ENCODE peak calls at places on chromosome 21, in six cellular contexts. T is upper lobe of right lung, Q is cardiac muscle cell, B is stomach, S is choroid plexus epithelial cell, R is epithelial cell of esophagus. P is an unnamed sample.
A peak's percentile ranks its signal among the peaks of the same experiment; 100 is the strongest.

GRCh38 chr21:45363921-45364463 is 41.0 kb upstream of the COL18A1 start:
- DNase-seq in R (peak; percentile 89), B (peak; percentile 74), Q (no peak), S (peak; percentile 97), T (no peak), P (peak; percentile 88)

GRCh38 chr21:29342394-29342957 is 43.8 kb downstream of the BACH1 start:
- DNase-seq in B (no peak), Q (no peak), T (no peak), R (peak; percentile 93), S (peak; percentile 98), P (peak; percentile 95)

GRCh38 chr21:45074818-45075605 is 632 bp downstream of the ADARB1 start:
- DNase-seq in T (peak; percentile 70), Q (peak; percentile 65), R (peak; percentile 50), B (peak; percentile 26), S (no peak), P (peak; percentile 37)

GRCh38 chr21:35428489-35428888 is 379.4 kb upstream of the RUNX1 start:
- DNase-seq in Q (peak; percentile 69), S (peak; percentile 66), B (no peak), T (peak; percentile 69), R (no peak), P (no peak)

GRCh38 chr21:15197696-15198095 is 132.9 kb upstream of the NRIP1 start:
- DNase-seq in B (no peak), T (no peak), Q (no peak), R (no peak), S (no peak), P (no peak)

GRCh38 chr21:35367558-35367957 is 318.5 kb upstream of the RUNX1 start:
- DNase-seq in S (no peak), R (peak; percentile 39), Q (no peak), T (no peak), B (no peak), P (no peak)

GRCh38 chr21:29053011-29053553 is 20.4 kb downstream of the CCT8 start:
- DNase-seq in S (no peak), Q (no peak), B (no peak), R (no peak), T (no peak), P (no peak)

GRCh38 chr21:15422761-15423160 is 307.0 kb upstream of the USP25 start:
- DNase-seq in R (peak; percentile 85), T (no peak), S (peak; percentile 92), Q (no peak), B (no peak), P (peak; percentile 96)

GRCh38 chr21:44947111-44947929 is 7.5 kb downstream of the SLX9 start:
- DNase-seq in Q (no peak), R (peak; percentile 67), B (no peak), S (no peak), T (peak; percentile 53), P (no peak)

GRCh38 chr21:38505654-38506523 is 7.6 kb upstream of the ERG start:
- DNase-seq in R (peak; percentile 81), Q (peak; percentile 75), B (no peak), T (no peak), S (peak; percentile 89), P (peak; percentile 77)

GRCh38 chr21:37878946-37879660 is 37.2 kb downstream of the KCNJ6 start:
- DNase-seq in Q (no peak), S (peak; percentile 95), R (peak; percentile 99), B (no peak), T (no peak), P (peak; percentile 95)

GRCh38 chr21:25039461-25040380 is 567.6 kb downstream of the MRPL39 start:
- DNase-seq in Q (peak; percentile 27), B (no peak), R (no peak), T (no peak), S (peak; percentile 7), P (no peak)

GRCh38 chr21:45135868-45136267 is 61.5 kb downstream of the ADARB1 start:
- DNase-seq in Q (no peak), B (no peak), S (no peak), T (no peak), R (no peak), P (no peak)

GRCh38 chr21:14900611-14901010 is 164.2 kb downstream of the NRIP1 start:
- DNase-seq in S (peak; percentile 62), B (no peak), T (no peak), Q (no peak), R (peak; percentile 39), P (peak; percentile 51)

GRCh38 chr21:31364265-31364945 is 20.3 kb upstream of the TIAM1 start:
- DNase-seq in S (no peak), R (no peak), B (no peak), Q (no peak), T (no peak), P (no peak)

GRCh38 chr21:16192900-16193299 is 463.1 kb downstream of the USP25 start:
- DNase-seq in R (peak; percentile 94), B (no peak), T (no peak), S (peak; percentile 57), Q (no peak), P (peak; percentile 95)

GRCh38 chr21:16821588-16821987 is 691.3 kb upstream of the CXADR start:
- DNase-seq in T (no peak), R (no peak), S (peak; percentile 59), B (no peak), Q (no peak), P (no peak)

GRCh38 chr21:30502041-30502440 is at the start of gene KRTAP19-5:
- DNase-seq in B (no peak), R (no peak), T (no peak), S (no peak), Q (no peak), P (no peak)

GRCh38 chr21:45306832-45307571 is 19.3 kb upstream of the POFUT2 start:
- DNase-seq in Q (no peak), B (peak; percentile 51), S (peak; percentile 85), T (peak; percentile 87), R (no peak), P (no peak)

GRCh38 chr21:36544545-36544944 is 64.6 kb upstream of the CLDN14 start:
- DNase-seq in S (no peak), R (no peak), Q (no peak), T (no peak), B (no peak), P (no peak)

GRCh38 chr21:36540700-36541099 is 60.8 kb upstream of the CLDN14 start:
- DNase-seq in B (no peak), R (no peak), S (no peak), T (no peak), Q (no peak), P (no peak)

GRCh38 chr21:36541721-36542139 is 61.8 kb upstream of the CLDN14 start:
- DNase-seq in T (no peak), S (no peak), Q (no peak), R (no peak), B (no peak), P (no peak)

GRCh38 chr21:36543924-36544323 is 64.0 kb upstream of the CLDN14 start:
- DNase-seq in Q (no peak), T (no peak), S (no peak), B (no peak), R (no peak), P (no peak)

DNA sequence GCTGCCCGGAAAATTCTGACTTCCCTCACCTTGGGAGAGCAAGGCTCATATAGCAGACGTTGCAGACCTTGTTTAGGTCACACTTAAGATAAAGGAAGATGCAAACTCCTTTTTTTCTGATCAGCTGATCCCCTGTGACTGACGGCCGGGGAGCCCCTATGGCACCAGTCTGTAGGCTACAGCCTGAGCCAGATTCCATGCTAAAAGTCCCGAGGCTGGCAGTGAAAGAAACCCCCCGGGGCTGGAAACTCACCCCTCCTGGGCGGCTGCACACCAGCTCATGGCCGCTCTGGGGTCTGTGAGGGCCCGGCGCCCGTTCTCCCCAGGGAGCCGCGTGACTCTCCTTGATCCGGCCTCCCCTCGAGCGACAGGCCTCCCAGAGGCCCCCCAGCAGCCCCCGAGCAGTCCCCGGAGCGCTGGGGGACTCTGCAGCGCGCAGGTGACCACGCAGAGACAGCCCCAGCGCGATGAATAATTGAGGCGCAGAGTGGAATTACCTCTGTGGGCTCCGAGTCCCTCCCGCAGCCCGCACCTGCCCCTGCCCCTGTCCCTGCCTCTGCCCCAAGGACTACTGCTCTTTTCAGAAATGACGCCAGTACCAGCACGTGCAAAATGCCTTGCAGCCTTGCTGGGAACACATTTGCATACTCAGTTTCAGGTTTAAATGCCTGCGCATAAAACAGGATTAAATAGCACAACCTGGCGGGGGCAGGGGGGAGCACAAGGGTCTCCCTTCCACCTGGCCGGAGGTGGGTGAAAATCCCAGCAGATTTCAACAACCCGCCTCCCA is 62.6 kb upstream of the CLDN14 start:
- DNase-seq in B (peak; percentile 47), T (no peak), R (peak; percentile 9), Q (peak; percentile 27), S (peak; percentile 3), P (peak; percentile 3)
- H3K4me3 ChIP-seq in B (no peak overlapping the region), T (no peak overlapping the region), R (no peak overlapping the region), Q (no peak overlapping the region), S (no peak overlapping the region), P (no peak overlapping the region)

DNA sequence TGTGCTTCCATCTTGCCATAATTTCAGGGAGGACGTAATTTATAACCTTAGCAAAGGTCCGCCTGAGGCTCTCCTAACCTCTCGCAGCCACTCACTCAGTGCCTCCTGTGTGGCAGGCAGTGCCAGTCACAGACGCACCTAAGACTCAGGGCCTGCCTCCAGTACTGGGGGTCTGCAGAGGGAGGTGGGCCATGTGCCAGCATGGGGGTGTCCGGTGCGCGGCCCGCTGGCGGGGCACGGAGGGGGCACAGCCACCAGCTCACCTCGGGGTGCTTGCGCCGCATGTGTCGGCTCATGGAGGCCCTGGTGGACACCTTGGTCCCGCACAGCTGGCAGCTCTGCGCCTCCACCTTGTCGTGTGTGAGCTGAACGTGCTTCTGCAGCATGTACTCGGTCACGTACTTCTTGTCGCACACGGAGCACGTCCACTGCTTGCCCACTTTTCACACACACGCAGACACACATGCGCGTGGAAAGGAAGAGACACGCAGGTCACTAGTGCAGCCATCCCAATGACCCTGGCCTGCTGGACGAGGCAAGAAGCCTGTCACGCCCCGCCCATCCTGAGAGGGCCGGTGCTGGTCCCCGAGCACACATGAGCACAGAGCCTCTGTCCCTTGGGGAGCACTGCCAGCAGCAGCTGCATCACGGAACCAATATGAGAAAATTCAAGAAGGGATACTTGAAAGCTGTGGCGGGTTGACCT is 43.2 kb upstream of the RIPK4 start:
- DNase-seq in B (no peak), T (no peak), Q (no peak), R (no peak), S (no peak), P (no peak)
- TF ChIP-seq CTCF in B (no peak), T (no peak), Q (no peak), R (no peak), S (no peak), P (no peak)

DNA sequence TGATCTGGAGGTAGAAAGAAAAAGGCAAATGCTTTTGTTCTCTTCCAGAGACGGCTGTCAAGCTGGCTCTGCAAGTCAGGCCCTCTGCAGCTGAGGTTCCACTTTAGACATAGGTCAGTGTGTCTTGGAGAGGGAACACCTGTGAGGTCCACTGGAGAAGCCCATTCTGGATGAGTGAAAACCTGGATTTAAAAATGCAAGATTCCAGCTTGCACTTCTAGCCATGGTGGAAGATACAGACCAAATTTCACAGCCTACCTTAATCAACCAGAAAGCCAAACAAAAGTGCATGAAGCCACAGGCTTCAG is 35.0 kb downstream of the AGPAT3 start:
- DNase-seq in Q (no peak), S (no peak), B (no peak), T (no peak), R (no peak), P (no peak)
- H3K4me3 ChIP-seq in Q (no peak overlapping the region), S (no peak overlapping the region), B (no peak overlapping the region), T (no peak overlapping the region), R (no peak overlapping the region), P (no peak overlapping the region)

DNA sequence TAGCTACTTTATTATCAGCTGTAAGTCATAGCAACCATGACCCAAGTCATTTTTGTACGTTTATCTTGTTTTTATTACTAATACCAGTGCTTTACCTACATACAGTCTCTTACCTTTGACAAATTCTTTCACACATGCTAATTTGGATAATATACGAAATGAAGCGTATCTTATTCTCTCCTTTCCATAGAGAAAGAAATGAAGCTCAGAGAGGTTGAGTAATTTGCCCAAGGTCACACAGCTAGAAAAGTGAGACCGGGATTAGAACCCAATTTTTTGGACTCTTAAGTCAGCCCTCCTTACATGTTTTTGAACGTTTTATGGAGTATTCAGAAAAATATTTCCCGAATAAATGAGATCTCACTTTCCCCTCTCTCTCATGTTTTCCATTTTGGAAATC is 52.6 kb downstream of the OLIG1 start:
- DNase-seq in S (no peak), T (no peak), B (no peak), Q (no peak), R (no peak), P (no peak)
- TF ChIP-seq CTCF in S (no peak), T (no peak), B (no peak), Q (no peak), R (no peak), P (no peak)